ENCODE peak calls at places on chromosomes 2 and 18, in four cellular contexts. Q, G, B and J are unnamed samples.

GRCh38 chr18:25941556-25941955 is 148.9 kb downstream of the SS18 start:
- DNase-seq in Q (no peak), G (no peak), B (no peak), J (no peak)

GRCh38 chr2:216006164-216006663 is 7.1 kb downstream of the MREG start:
- DNase-seq in Q (peak), G (no peak), B (peak), J (peak)

GRCh38 chr2:27372937-27373336 is 2.5 kb downstream of the SNX17 start:
- DNase-seq in Q (no peak), G (no peak), B (no peak), J (no peak)

GRCh38 chr2:219314804-219315468 is 5.7 kb upstream of the PTPRN start:
- DNase-seq in Q (peak), G (no peak), B (no peak), J (no peak)

GRCh38 chr18:59961086-59961485 is 61.3 kb downstream of the PMAIP1 start:
- DNase-seq in Q (no peak), G (no peak), B (no peak), J (no peak)

GRCh38 chr2:172473167-172473566 is 45.8 kb downstream of the ITGA6 start:
- DNase-seq in Q (no peak), G (no peak), B (no peak), J (no peak)

GRCh38 chr2:190693533-190694226 is 44.8 kb downstream of the NAB1 start:
- DNase-seq in Q (no peak), G (no peak), B (no peak), J (no peak)

GRCh38 chr2:197883354-197884032 is 79.1 kb downstream of the PLCL1 start:
- DNase-seq in Q (peak), G (no peak), B (peak), J (no peak)

GRCh38 chr2:231243883-231244282 is 45.5 kb downstream of the ARMC9 start:
- DNase-seq in Q (no peak), G (no peak), B (no peak), J (no peak)

GRCh38 chr18:80075940-80076339 is 33.1 kb upstream of the ADNP2 start:
- DNase-seq in Q (no peak), G (no peak), B (no peak), J (no peak)

GRCh38 chr18:55047546-55047945 is 88.3 kb upstream of the CCDC68 start:
- DNase-seq in Q (peak), G (no peak), B (no peak), J (no peak)

GRCh38 chr2:197454923-197455322 is 1.6 kb downstream of the COQ10B start:
- DNase-seq in Q (no peak), G (no peak), B (no peak), J (no peak)

GRCh38 chr2:138512672-138513071 is 11.1 kb downstream of the SPOPL start:
- DNase-seq in Q (peak), G (no peak), B (no peak), J (no peak)

GRCh38 chr18:12939161-12939560 is 8.7 kb upstream of the SEH1L start:
- DNase-seq in Q (no peak), G (no peak), B (no peak), J (no peak)

GRCh38 chr18:44452346-44452745 is 228.3 kb upstream of the SETBP1 start:
- DNase-seq in Q (peak), G (no peak), B (no peak), J (no peak)

GRCh38 chr18:46372670-46373069 is 268.5 kb downstream of the HAUS1 start:
- DNase-seq in Q (no peak), G (no peak), B (no peak), J (no peak)

DNA sequence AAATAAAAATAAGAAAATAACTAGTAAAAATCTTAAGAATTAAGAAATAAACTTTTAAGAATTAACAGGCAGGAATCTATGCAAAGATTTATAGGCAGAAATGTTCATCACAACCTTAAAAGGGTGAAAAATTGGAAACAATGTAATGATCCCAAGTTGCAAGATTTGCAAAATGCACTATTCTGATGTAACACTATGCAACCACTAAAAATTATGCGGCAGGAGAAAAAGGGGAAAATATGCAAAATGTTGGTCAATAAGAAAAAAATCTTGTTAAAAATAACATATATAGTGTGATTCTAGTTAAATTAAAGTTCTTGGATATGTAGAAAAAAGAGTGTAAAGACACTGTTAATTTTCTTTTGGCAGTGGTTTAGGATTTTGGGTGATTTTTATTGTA is 132.8 kb downstream of the UPP2 start:
- DNase-seq in Q (no peak), G (no peak), B (no peak), J (no peak)
- TF ChIP-seq CTCF in Q (no peak), G (no peak), B (no peak), J (no peak)

DNA sequence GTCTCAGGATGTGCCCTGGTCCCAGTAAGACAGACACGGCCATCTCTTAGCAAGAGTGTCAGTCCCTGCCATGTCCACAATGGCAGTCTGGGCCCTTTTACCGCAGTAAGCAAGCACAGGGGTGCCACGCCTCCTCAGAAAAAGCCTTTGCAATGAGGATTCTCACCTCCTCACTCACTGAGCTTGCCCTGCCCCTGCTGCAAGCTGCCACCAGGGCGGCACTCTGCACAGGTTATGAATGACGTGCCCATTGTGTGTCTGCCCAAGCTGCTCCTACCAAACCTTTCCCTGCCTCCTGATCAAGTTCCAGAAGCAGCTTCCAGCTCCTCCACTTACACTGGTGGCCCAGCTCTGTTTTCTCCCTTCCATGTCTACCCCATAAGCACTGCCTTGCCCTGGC is 23.3 kb downstream of the ERCC3 start:
- DNase-seq in Q (no peak), G (no peak), B (no peak), J (peak)
- TF ChIP-seq CTCF in Q (no peak), G (no peak), B (no peak), J (peak)

GRCh38 chr18:35777042-35777441 is 195.4 kb upstream of the RMP24 start:
- DNase-seq in Q (no peak), G (no peak), B (no peak), J (peak)
- TF ChIP-seq CTCF in Q (no peak), G (no peak), B (no peak), J (no peak)

GRCh38 chr18:74291771-74292540 is at the start of gene CYB5A:
- DNase-seq in Q (peak), G (peak), B (peak), J (peak)
- TF ChIP-seq CTCF in Q (no peak), G (no peak), B (no peak), J (no peak)